ENCODE peak calls at places on chromosomes 12 and 14, in five cellular contexts. One of them, this sample, is unnamed.

GRCh38 chr12:112815589-112816321 is 24.2 kb downstream of the RPH3A start:
- DNase-seq in Panc1: no peak
- DNase-seq in GM23338: no peak
- DNase-seq in H1: peak; percentile 20
- DNase-seq in uterus: no peak
- DNase-seq in this sample: no peak

GRCh38 chr14:90795744-90796143 is 20.5 kb downstream of the TTC7B start:
- DNase-seq in Panc1: peak; percentile 22
- DNase-seq in GM23338: peak; percentile 32
- DNase-seq in H1: no peak
- DNase-seq in uterus: no peak
- DNase-seq in this sample: no peak

GRCh38 chr12:114342651-114343050 is 63.3 kb downstream of the TBX5 start:
- DNase-seq in Panc1: no peak
- DNase-seq in GM23338: no peak
- DNase-seq in H1: no peak
- DNase-seq in uterus: no peak
- DNase-seq in this sample: no peak

GRCh38 chr12:79274571-79275064 is 410.0 kb downstream of the SYT1 start:
- DNase-seq in Panc1: no peak
- DNase-seq in GM23338: peak; percentile 50
- DNase-seq in H1: peak; percentile 45
- DNase-seq in uterus: no peak
- DNase-seq in this sample: no peak

GRCh38 chr14:59215353-59215752 is 26.9 kb downstream of the DAAM1 start:
- DNase-seq in Panc1: no peak
- DNase-seq in GM23338: no peak
- DNase-seq in H1: no peak
- DNase-seq in uterus: peak; percentile 60
- DNase-seq in this sample: peak; percentile 91

GRCh38 chr12:32069071-32069470 is 37.6 kb upstream of the BICD1 start:
- DNase-seq in Panc1: no peak
- DNase-seq in GM23338: no peak
- DNase-seq in H1: no peak
- DNase-seq in uterus: no peak
- DNase-seq in this sample: no peak

GRCh38 chr14:70882771-70883492 is 24.3 kb upstream of the PCNX1 start:
- DNase-seq in Panc1: no peak
- DNase-seq in GM23338: no peak
- DNase-seq in H1: no peak
- DNase-seq in uterus: no peak
- DNase-seq in this sample: no peak

GRCh38 chr14:76872796-76873432 is 46.7 kb downstream of the LRRC74A start:
- DNase-seq in Panc1: peak; percentile 27
- DNase-seq in GM23338: peak; percentile 75
- DNase-seq in H1: peak; percentile 85
- DNase-seq in uterus: peak; percentile 60
- DNase-seq in this sample: peak; percentile 72

GRCh38 chr14:104287301-104288009 is 149.1 kb downstream of the KIF26A start:
- DNase-seq in Panc1: no peak
- DNase-seq in GM23338: no peak
- DNase-seq in H1: no peak
- DNase-seq in uterus: no peak
- DNase-seq in this sample: peak; percentile 31
- H3K4me1 ChIP-seq in Panc1: no peaks in the 10 kb centered on the region
- H3K4me1 ChIP-seq in GM23338: peaks cover 20% of the 10 kb centered on the region
- H3K4me1 ChIP-seq in H1: peaks cover 15% of the 10 kb centered on the region
- H3K4me1 ChIP-seq in uterus: no peaks in the 10 kb centered on the region
- H3K4me1 ChIP-seq in this sample: no peaks in the 10 kb centered on the region

DNA sequence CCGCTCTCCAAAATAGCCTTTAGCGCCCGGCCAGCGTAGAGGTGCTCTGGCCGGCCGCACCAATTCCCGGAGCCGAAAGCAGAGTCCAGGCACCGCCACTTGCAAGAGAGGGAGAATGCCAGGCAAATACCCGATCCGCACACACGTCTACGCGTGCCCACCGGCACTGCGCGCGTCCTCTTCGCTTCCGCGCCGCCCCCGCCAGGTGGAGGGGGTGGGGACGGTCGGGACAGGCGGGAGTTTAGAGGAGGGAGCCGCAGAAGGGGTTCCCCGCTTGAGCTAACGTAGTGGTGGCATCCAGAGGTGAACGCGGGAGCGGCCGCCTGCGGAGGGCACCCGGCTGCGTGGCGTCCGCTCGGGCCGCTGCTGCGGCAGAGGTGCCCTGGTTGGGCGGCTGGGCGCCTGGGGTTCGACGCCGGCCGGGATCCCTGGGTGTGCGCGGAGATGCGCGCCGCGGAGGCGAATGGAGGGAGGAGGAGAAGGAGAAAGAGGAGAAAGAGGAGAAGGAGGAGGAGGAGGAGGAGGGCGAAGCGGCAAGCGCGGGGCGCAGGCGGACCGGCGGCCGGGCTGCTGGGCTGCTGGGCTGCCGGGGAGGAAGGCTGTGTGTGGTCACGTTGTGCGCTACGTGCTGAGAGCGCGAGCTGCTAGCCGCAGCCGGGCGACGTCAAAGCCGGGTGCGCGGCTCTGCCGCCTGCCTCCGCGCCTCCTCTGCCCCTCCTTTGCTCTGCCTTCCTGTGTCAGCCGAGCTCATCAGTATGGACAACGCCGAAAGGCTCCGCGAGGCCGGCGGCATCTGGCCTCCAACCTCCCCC is at the start of gene MDGA2:
- DNase-seq in Panc1: no peak
- DNase-seq in GM23338: peak; percentile 86
- DNase-seq in H1: peak; percentile 80
- DNase-seq in uterus: no peak
- DNase-seq in this sample: no peak
- H3K27ac ChIP-seq in Panc1: no peak within 1 kb of the TSS
- H3K27ac ChIP-seq in GM23338: no peak within 1 kb of the TSS
- H3K27ac ChIP-seq in H1: no peak within 1 kb of the TSS
- H3K27ac ChIP-seq in uterus: no peak within 1 kb of the TSS
- H3K27ac ChIP-seq in this sample: no peak within 1 kb of the TSS

GRCh38 chr12:1865284-1865866 is 45.0 kb downstream of the LRTM2 start:
- DNase-seq in Panc1: no peak
- DNase-seq in GM23338: peak; percentile 19
- DNase-seq in H1: no peak
- DNase-seq in uterus: no peak
- DNase-seq in this sample: no peak

GRCh38 chr12:1870998-1871917 is 47.2 kb downstream of the CACNA2D4 start:
- DNase-seq in Panc1: no peak
- DNase-seq in GM23338: no peak
- DNase-seq in H1: peak; percentile 44
- DNase-seq in uterus: no peak
- DNase-seq in this sample: peak; percentile 20

GRCh38 chr12:1872448-1872847 is 46.0 kb downstream of the CACNA2D4 start:
- DNase-seq in Panc1: no peak
- DNase-seq in GM23338: no peak
- DNase-seq in H1: peak; percentile 33
- DNase-seq in uterus: no peak
- DNase-seq in this sample: peak; percentile 24

GRCh38 chr12:1870086-1870485 is 48.4 kb downstream of the CACNA2D4 start:
- DNase-seq in Panc1: no peak
- DNase-seq in GM23338: peak; percentile 8
- DNase-seq in H1: peak; percentile 35
- DNase-seq in uterus: no peak
- DNase-seq in this sample: no peak

DNA sequence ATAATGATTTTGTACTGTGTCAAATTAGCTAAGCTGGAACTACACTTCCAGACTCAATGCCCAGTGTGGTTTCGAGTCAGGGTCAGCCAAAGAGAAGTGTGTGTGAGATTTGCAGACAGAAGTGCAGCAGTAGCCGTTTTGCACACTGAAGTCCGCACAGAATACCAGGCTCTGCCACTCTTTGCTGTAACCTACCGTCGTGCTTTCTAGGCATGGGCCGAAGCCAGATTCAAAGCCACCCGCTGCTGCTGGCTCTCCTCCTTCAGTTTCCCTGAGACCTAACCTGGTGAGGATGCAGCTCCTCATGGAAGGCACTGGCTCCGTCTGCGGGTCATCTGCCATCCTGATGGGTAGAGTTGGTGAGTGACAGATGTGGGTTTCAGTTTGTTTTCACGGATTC is 48.8 kb downstream of the LRTM2 start:
- DNase-seq in Panc1: no peak
- DNase-seq in GM23338: no peak
- DNase-seq in H1: peak; percentile 29
- DNase-seq in uterus: no peak
- DNase-seq in this sample: no peak
- TF ChIP-seq CTCF in Panc1: no peak
- TF ChIP-seq CTCF in GM23338: no peak
- TF ChIP-seq CTCF in H1: no peak
- TF ChIP-seq CTCF in uterus: no peak
- TF ChIP-seq CTCF in this sample: no peak

GRCh38 chr12:121630791-121631190 is 4.5 kb downstream of the ORAI1 start:
- DNase-seq in Panc1: no peak
- DNase-seq in GM23338: no peak
- DNase-seq in H1: no peak
- DNase-seq in uterus: no peak
- DNase-seq in this sample: no peak
- H3K4me1 ChIP-seq in Panc1: peaks cover 34% of the 10 kb centered on the region
- H3K4me1 ChIP-seq in GM23338: peaks cover 49% of the 10 kb centered on the region
- H3K4me1 ChIP-seq in H1: peaks cover 12% of the 10 kb centered on the region
- H3K4me1 ChIP-seq in uterus: no peaks in the 10 kb centered on the region
- H3K4me1 ChIP-seq in this sample: no peaks in the 10 kb centered on the region

GRCh38 chr12:76470028-76470939 is 89.3 kb downstream of the OSBPL8 start:
- DNase-seq in Panc1: no peak
- DNase-seq in GM23338: no peak
- DNase-seq in H1: no peak
- DNase-seq in uterus: no peak
- DNase-seq in this sample: no peak

DNA sequence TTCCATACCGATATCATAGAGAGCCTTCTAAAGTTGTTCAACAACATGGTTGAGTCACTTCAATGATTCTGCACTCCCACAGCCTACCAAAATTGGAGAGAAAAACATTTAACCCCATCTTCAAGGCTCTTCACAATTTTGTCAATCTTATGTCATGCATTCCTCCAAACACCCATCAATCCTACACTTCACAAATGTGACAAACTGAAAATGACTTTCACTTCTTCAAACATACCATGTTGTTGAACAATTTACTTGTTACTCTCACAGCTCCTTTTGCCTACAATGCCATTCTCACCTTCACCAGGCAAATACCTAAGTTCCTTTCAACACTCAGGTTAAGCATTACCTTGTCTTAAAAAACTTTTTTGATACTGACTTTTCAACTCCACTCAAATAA is 88.0 kb downstream of the OSBPL8 start:
- DNase-seq in Panc1: no peak
- DNase-seq in GM23338: no peak
- DNase-seq in H1: no peak
- DNase-seq in uterus: no peak
- DNase-seq in this sample: no peak
- H3K27ac ChIP-seq in Panc1: no peak overlapping the region
- H3K27ac ChIP-seq in GM23338: no peak overlapping the region
- H3K27ac ChIP-seq in H1: no peak overlapping the region
- H3K27ac ChIP-seq in uterus: no peak overlapping the region
- H3K27ac ChIP-seq in this sample: no peak overlapping the region

This sample was measured in right lobe of liver.